ENCODE peak calls at places on chromosomes 7 and 10, in nine cellular contexts. M is tibial artery, B is heart right ventricle, C is lung, O is left ventricle myocardium inferior, Z is ovary, W is left lung, L is pancreas, T is psoas muscle. D is an unnamed sample.

GRCh38 chr7:92783260-92783911 is 53.0 kb downstream of the CDK6 start:
- DNase-seq in M (no peak), B (no peak), C (no peak), O (no peak), Z (no peak), W (no peak), L (no peak), T (no peak), D (no peak)

GRCh38 chr10:132141076-132141475 is 45.7 kb upstream of the DPYSL4 start:
- DNase-seq in M (peak), B (no peak), C (no peak), O (peak), Z (no peak), W (peak), L (peak), T (no peak), D (no peak)

GRCh38 chr7:46576950-46577349 is 655.9 kb upstream of the IGFBP3 start:
- DNase-seq in M (no peak), B (no peak), C (no peak), O (no peak), Z (no peak), W (no peak), L (no peak), T (no peak), D (no peak)

GRCh38 chr10:94500063-94500462 is 45.5 kb upstream of the HELLS start:
- DNase-seq in M (no peak), B (no peak), C (no peak), O (no peak), Z (no peak), W (no peak), L (no peak), T (no peak), D (no peak)

GRCh38 chr10:90288403-90288933 is 569.4 kb downstream of the HTR7 start:
- DNase-seq in M (no peak), B (no peak), C (no peak), O (no peak), Z (no peak), W (no peak), L (no peak), T (no peak), D (no peak)

GRCh38 chr7:41889472-41889871 is 186.6 kb upstream of the INHBA start:
- DNase-seq in M (no peak), B (no peak), C (no peak), O (no peak), Z (no peak), W (no peak), L (no peak), T (no peak), D (no peak)

GRCh38 chr7:73985737-73986141 is 42.2 kb upstream of the ELN start:
- DNase-seq in M (no peak), B (no peak), C (no peak), O (peak), Z (no peak), W (no peak), L (no peak), T (no peak), D (no peak)

GRCh38 chr7:132400667-132401142 is 175.6 kb downstream of the PLXNA4 start:
- DNase-seq in M (no peak), B (no peak), C (no peak), O (no peak), Z (no peak), W (no peak), L (no peak), T (no peak), D (no peak)

GRCh38 chr7:28671526-28671925 is 259.2 kb downstream of the CREB5 start:
- DNase-seq in M (no peak), B (no peak), C (no peak), O (no peak), Z (no peak), W (no peak), L (no peak), T (no peak), D (no peak)

GRCh38 chr10:95501203-95502094 is 59.7 kb downstream of the SORBS1 start:
- DNase-seq in M (no peak), B (no peak), C (no peak), O (no peak), Z (no peak), W (no peak), L (no peak), T (no peak), D (no peak)

GRCh38 chr10:33084388-33084896 is 126.4 kb upstream of the ITGB1 start:
- DNase-seq in M (no peak), B (no peak), C (no peak), O (no peak), Z (no peak), W (no peak), L (no peak), T (no peak), D (no peak)

GRCh38 chr7:136874393-136875032 is 6.1 kb downstream of the CHRM2 start:
- DNase-seq in M (no peak), B (no peak), C (no peak), O (no peak), Z (no peak), W (no peak), L (no peak), T (no peak), D (no peak)

GRCh38 chr7:18700147-18700546 is 204.6 kb downstream of the HDAC9 start:
- DNase-seq in M (no peak), B (no peak), C (no peak), O (no peak), Z (no peak), W (no peak), L (no peak), T (no peak), D (no peak)

GRCh38 chr10:109891105-109891504 is 32.2 kb downstream of the XPNPEP1 start:
- DNase-seq in M (no peak), B (no peak), C (no peak), O (no peak), Z (no peak), W (no peak), L (no peak), T (no peak), D (no peak)

GRCh38 chr7:137421389-137421788 is 77.9 kb upstream of the PTN start:
- DNase-seq in M (peak), B (no peak), C (no peak), O (no peak), Z (no peak), W (no peak), L (no peak), T (no peak), D (no peak)

GRCh38 chr10:43390791-43391190 is 18.2 kb downstream of the HNRNPF start:
- DNase-seq in M (no peak), B (no peak), C (no peak), O (no peak), Z (no peak), W (peak), L (peak), T (no peak), D (no peak)

GRCh38 chr7:107119376-107120100 is 49.3 kb upstream of the HBP1 start:
- DNase-seq in M (no peak), B (no peak), C (no peak), O (no peak), Z (no peak), W (no peak), L (no peak), T (no peak), D (no peak)

GRCh38 chr10:44908071-44908709 is 2.9 kb upstream of the TMEM72 start:
- DNase-seq in M (no peak), B (no peak), C (no peak), O (no peak), Z (no peak), W (peak), L (no peak), T (peak), D (no peak)

GRCh38 chr7:17392846-17393245 is 94.4 kb downstream of the AHR start:
- DNase-seq in M (no peak), B (no peak), C (no peak), O (no peak), Z (no peak), W (no peak), L (no peak), T (no peak), D (no peak)

GRCh38 chr10:34570887-34571286 is 244.2 kb downstream of the PARD3 start:
- DNase-seq in M (no peak), B (no peak), C (no peak), O (no peak), Z (no peak), W (no peak), L (no peak), T (no peak), D (no peak)

GRCh38 chr7:116552616-116553015 is 27.8 kb downstream of the CAV1 start:
- DNase-seq in M (no peak), B (no peak), C (no peak), O (no peak), Z (no peak), W (no peak), L (no peak), T (no peak), D (no peak)
- H3K27ac ChIP-seq in M (peak), B (peak), C (peak), O (peak), Z (no peak), W (no peak), L (no peak), T (no peak), D (peak)

DNA sequence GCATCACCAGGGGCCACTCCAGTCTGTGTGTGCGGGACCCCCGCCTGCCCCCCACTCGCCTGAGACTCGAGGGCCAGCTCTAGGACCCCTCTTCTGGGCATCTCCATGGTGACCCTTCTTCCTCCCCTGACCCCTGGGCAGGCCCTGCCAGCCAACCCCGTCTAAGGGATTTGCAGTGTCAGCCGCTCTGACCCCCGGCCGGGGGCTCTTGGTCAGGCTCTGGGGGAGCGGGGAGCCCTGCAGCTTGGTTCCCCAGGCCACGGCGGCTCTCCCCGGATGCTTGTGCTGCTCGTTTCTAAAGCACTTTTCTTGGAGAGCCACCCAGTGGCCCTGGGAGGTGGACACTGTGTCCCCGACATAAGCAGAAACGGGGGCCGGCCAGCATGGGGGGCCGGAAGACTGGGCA is 5.3 kb downstream of the TTYH3 start:
- DNase-seq in M (no peak), B (no peak), C (no peak), O (no peak), Z (no peak), W (no peak), L (no peak), T (peak), D (no peak)
- H3K4me3 ChIP-seq in M (no peak), B (no peak), C (no peak), O (no peak), Z (no peak), W (no peak), L (no peak), T (no peak), D (no peak)

DNA sequence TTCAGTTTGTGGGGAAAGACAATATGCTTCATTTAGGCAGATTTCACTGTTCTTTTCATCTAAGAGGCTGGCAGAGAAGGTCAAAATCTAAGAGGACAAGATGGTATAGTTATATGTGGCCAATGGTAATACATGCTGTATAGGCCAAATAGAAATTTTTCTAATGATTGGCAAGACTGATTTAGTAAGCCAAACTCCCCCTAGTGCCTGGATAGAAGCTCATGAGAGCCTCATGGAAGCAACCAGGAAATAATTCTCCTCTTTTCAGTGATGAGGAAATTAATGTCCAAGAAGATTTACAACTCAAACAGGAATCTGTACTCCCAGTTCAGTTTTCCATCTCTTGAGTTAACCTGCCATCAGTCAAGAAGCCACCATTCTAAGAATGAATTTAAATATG is 253.6 kb upstream of the PHF14 start:
- DNase-seq in M (no peak), B (no peak), C (no peak), O (no peak), Z (no peak), W (no peak), L (no peak), T (no peak), D (no peak)
- TF ChIP-seq CTCF in M (no peak), B (no peak), C (no peak), O (no peak), Z (no peak), W (no peak), L (no peak), T (no peak), D (no peak)

DNA sequence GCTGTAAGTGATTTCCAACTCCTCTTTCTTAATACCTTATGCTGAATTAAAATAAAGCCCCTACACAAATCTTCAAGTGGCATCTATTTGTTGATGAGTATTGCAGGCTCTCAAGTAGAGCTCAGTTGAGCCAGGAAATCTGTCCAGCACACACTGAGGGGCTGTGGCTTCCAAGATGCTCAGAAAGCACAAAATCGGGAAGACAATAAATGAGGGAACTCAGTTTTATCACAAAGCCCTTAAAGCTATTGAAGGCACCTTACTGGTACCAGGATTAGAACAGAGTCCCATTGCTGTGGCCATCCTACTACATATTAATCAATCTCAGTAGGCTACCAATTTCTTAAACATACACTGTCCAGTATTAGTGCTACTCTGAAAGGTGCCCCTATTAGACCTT is 28.4 kb downstream of the COL1A2 start:
- DNase-seq in M (no peak), B (no peak), C (no peak), O (no peak), Z (no peak), W (no peak), L (no peak), T (no peak), D (no peak)
- H3K27ac ChIP-seq in M (peak), B (no peak), C (no peak), O (no peak), Z (peak), W (no peak), L (no peak), T (no peak), D (peak)

GRCh38 chr7:24406818-24407226 is 122.8 kb downstream of the NPY start:
- DNase-seq in M (no peak), B (no peak), C (no peak), O (no peak), Z (no peak), W (no peak), L (no peak), T (no peak), D (no peak)

GRCh38 chr7:24407965-24408364 is 124.0 kb downstream of the NPY start:
- DNase-seq in M (no peak), B (no peak), C (no peak), O (no peak), Z (no peak), W (no peak), L (no peak), T (no peak), D (no peak)

GRCh38 chr7:24409429-24410024 is 125.5 kb downstream of the NPY start:
- DNase-seq in M (no peak), B (no peak), C (no peak), O (no peak), Z (no peak), W (no peak), L (no peak), T (no peak), D (no peak)

GRCh38 chr7:24408798-24409428 is 124.9 kb downstream of the NPY start:
- DNase-seq in M (no peak), B (no peak), C (no peak), O (no peak), Z (no peak), W (no peak), L (no peak), T (no peak), D (no peak)

GRCh38 chr7:24411226-24411625 is 127.2 kb downstream of the NPY start:
- DNase-seq in M (no peak), B (no peak), C (no peak), O (no peak), Z (no peak), W (no peak), L (no peak), T (no peak), D (no peak)
- H3K4me3 ChIP-seq in M (no peak), B (no peak), C (no peak), O (no peak), Z (no peak), W (no peak), L (no peak), T (no peak), D (no peak)

DNA sequence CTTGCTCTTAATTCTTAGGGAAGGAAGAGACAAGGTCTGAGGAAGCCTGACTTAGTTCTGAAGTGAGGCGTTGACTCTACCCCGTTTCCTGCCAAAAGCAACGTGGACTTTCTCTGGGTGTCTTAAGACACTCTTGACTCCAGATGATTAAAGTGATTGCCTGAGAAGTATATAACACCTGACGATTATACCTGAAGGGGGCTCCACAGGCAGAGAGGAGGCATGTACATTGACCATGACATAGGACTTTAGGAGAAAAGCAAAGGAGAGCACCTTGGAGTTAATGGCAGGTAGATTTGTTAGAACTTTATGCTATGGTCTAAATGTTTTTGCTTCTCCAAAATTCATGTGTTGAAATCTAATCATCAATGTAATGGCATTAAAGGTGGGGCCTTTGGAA is 15.9 kb downstream of the ITGB8 start:
- DNase-seq in M (no peak), B (no peak), C (no peak), O (no peak), Z (no peak), W (no peak), L (no peak), T (no peak), D (no peak)
- TF ChIP-seq CTCF in M (no peak), B (no peak), C (no peak), O (no peak), Z (no peak), W (no peak), L (no peak), T (no peak), D (no peak)

GRCh38 chr10:59322131-59322530 is 40.2 kb downstream of the FAM13C start:
- DNase-seq in M (no peak), B (no peak), C (no peak), O (no peak), Z (no peak), W (no peak), L (no peak), T (no peak), D (no peak)
- H3K27ac ChIP-seq in M (peak), B (no peak), C (no peak), O (peak), Z (peak), W (no peak), L (no peak), T (peak), D (peak)

GRCh38 chr10:26978531-26978930 is 117.8 kb upstream of the ABI1 start:
- DNase-seq in M (no peak), B (no peak), C (no peak), O (no peak), Z (no peak), W (no peak), L (no peak), T (no peak), D (no peak)
- H3K4me3 ChIP-seq in M (no peak), B (no peak), C (no peak), O (no peak), Z (no peak), W (no peak), L (no peak), T (no peak), D (no peak)

GRCh38 chr10:69124558-69125121 is 662 bp downstream of the VPS26A start:
- DNase-seq in M (no peak), B (peak), C (peak), O (peak), Z (peak), W (peak), L (no peak), T (peak), D (peak)

GRCh38 chr10:69123306-69123746 is 652 bp upstream of the VPS26A start:
- DNase-seq in M (no peak), B (no peak), C (no peak), O (peak), Z (no peak), W (peak), L (peak), T (no peak), D (no peak)

GRCh38 chr10:69119896-69120295 is 4.1 kb upstream of the VPS26A start:
- DNase-seq in M (no peak), B (no peak), C (no peak), O (no peak), Z (no peak), W (no peak), L (no peak), T (no peak), D (no peak)

GRCh38 chr10:69125554-69125953 is 1.6 kb downstream of the VPS26A start:
- DNase-seq in M (no peak), B (no peak), C (no peak), O (no peak), Z (no peak), W (no peak), L (no peak), T (no peak), D (no peak)

DNA sequence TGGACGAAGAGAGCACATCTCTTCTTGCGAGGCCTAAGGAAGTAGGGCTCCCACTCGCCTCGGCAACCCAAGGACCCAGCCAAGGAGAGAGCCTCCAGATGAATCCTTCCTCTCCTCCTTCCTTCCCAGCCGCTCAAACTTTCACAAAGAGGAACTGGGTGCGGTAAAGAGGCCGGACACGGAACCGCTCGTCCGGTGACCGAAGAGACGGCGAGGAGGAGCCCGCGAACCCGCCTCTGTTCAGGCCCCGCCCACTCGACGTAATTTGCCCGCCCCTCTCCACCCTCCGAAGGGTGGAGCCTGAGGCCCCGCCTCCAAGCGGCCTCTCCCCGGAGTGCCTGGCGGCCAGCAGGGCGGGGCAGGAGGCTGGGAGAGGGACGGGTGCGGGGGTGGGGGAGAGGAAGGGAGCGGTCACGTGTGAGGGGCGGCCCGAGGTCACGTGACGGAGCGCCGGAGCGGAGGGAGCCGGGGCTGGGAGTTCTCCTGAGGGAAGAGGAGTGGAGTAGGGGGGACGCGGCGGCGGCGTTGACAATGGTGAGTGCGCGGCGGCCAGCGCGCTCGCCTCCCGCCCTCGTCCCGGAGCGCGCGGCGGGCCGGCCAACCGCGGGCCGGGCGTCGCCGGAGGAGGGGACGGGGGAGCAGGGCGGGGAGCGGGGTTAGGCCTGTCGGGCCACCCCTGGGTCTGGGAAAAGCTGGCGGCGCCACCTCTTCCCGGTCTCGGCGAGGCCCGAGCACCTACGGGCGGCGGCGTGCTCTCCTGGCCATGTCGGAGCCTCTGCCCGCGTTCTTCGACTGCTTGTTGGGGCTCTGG is at the start of gene VPS26A:
- DNase-seq in M (peak), B (peak), C (peak), O (peak), Z (peak), W (peak), L (peak), T (peak), D (peak)
- TF ChIP-seq CTCF in M (no peak), B (peak), C (peak), O (peak), Z (no peak), W (no peak), L (no peak), T (no peak), D (no peak)

GRCh38 chr10:20085115-20085514 is 268.9 kb downstream of the PLXDC2 start:
- DNase-seq in M (no peak), B (no peak), C (no peak), O (no peak), Z (no peak), W (no peak), L (no peak), T (no peak), D (no peak)

GRCh38 chr10:20089884-20090283 is 273.7 kb downstream of the PLXDC2 start:
- DNase-seq in M (no peak), B (no peak), C (no peak), O (no peak), Z (no peak), W (no peak), L (no peak), T (no peak), D (no peak)

GRCh38 chr10:20088302-20088701 is 272.1 kb downstream of the PLXDC2 start:
- DNase-seq in M (no peak), B (no peak), C (no peak), O (no peak), Z (no peak), W (no peak), L (no peak), T (no peak), D (no peak)

GRCh38 chr10:20084451-20084850 is 268.2 kb downstream of the PLXDC2 start:
- DNase-seq in M (no peak), B (no peak), C (no peak), O (no peak), Z (no peak), W (no peak), L (no peak), T (no peak), D (no peak)
- H3K27ac ChIP-seq in M (no peak), B (peak), C (no peak), O (peak), Z (no peak), W (no peak), L (no peak), T (no peak), D (no peak)

D was measured in coronary artery.